ENCODE peak calls at places on chromosome 14, in ten cellular contexts. T, S, F, D, E, N, J, L, I and W are unnamed samples.

GRCh38 chr14:79638647-79639266 is 572.5 kb downstream of the DIO2 start:
- DNase-seq in T (no peak), S (no peak), F (no peak), D (no peak), E (no peak), N (no peak), J (no peak), L (no peak), I (no peak), W (no peak)

GRCh38 chr14:75559045-75559444 is 19.4 kb upstream of the FLVCR2 start:
- DNase-seq in T (no peak), S (no peak), F (no peak), D (no peak), E (no peak), N (no peak), J (no peak), L (no peak), I (no peak), W (no peak)

GRCh38 chr14:49879683-49880204 is 13.1 kb upstream of the ARF6 start:
- DNase-seq in T (peak), S (peak), F (no peak), D (peak), E (peak), N (peak), J (peak), L (peak), I (no peak), W (no peak)

GRCh38 chr14:101707285-101707842 is 54.1 kb upstream of the PPP2R5C start:
- DNase-seq in T (peak), S (peak), F (peak), D (peak), E (peak), N (peak), J (peak), L (no peak), I (peak), W (peak)

GRCh38 chr14:52446355-52446754 is 106.0 kb downstream of the TXNDC16 start:
- DNase-seq in T (no peak), S (no peak), F (no peak), D (no peak), E (no peak), N (no peak), J (no peak), L (peak), I (no peak), W (no peak)

GRCh38 chr14:72715215-72715909 is 178.5 kb downstream of the DPF3 start:
- DNase-seq in T (no peak), S (peak), F (peak), D (no peak), E (no peak), N (no peak), J (peak), L (no peak), I (no peak), W (no peak)

GRCh38 chr14:21071225-21072041 is 1.3 kb downstream of the ARHGEF40 start:
- DNase-seq in T (peak), S (peak), F (peak), D (peak), E (peak), N (peak), J (peak), L (peak), I (no peak), W (peak)

GRCh38 chr14:60242420-60242819 is 6.6 kb upstream of the PPM1A start:
- DNase-seq in T (no peak), S (no peak), F (no peak), D (no peak), E (no peak), N (no peak), J (no peak), L (no peak), I (no peak), W (no peak)

GRCh38 chr14:22535126-22535525 is 53.9 kb downstream of the DAD1 start:
- DNase-seq in T (no peak), S (no peak), F (no peak), D (no peak), E (no peak), N (no peak), J (no peak), L (no peak), I (no peak), W (no peak)

GRCh38 chr14:101426466-101426865 is 134.8 kb upstream of the DIO3 start:
- DNase-seq in T (no peak), S (no peak), F (no peak), D (no peak), E (no peak), N (no peak), J (no peak), L (no peak), I (no peak), W (no peak)

GRCh38 chr14:60164404-60164716 is 838 bp downstream of the DHRS7 start:
- DNase-seq in T (no peak), S (no peak), F (no peak), D (no peak), E (no peak), N (no peak), J (no peak), L (no peak), I (peak), W (no peak)

GRCh38 chr14:57464013-57464730 is 29.5 kb downstream of the CCDC198 start:
- DNase-seq in T (no peak), S (no peak), F (no peak), D (no peak), E (no peak), N (no peak), J (no peak), L (no peak), I (no peak), W (no peak)

DNA sequence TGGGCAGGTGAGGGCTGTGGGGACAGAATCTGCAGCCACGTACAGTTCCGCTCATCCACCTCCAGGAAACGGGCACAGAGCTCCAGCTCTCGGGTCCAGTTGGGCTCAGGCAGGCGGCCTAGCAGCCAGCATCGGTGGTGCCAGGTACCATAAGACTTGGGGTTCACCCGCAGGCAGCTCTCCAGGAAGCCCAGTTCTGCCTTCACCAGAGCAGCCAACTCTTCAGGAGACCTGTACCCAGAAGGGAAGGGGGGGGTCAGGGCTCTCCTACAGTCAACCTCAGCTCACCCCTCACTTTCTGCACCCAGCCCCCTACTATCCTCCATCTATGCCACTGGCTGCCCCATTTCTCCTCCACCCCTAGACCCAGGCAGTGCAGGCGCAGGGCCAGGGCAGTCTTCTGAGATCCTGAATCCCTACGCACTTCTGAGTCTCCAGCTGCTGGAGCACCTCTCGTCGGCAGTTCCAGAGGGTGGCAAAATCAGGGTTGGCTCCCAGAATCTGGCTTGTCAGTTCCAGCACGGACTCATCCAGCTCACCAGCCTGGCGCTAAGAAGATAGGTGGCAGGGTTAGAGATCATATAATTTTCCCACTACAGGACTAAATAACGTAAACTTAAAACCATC is 1.4 kb downstream of the RABGGTA start:
- DNase-seq in T (no peak), S (no peak), F (no peak), D (no peak), E (no peak), N (no peak), J (no peak), L (no peak), I (no peak), W (no peak)
- H3K4me3 ChIP-seq in T (no peak), S (no peak), F (no peak), D (no peak), E (peak), N (no peak), J (no peak), L (no peak), I (no peak), W (no peak)

GRCh38 chr14:90613446-90613845 is 202.8 kb downstream of the TTC7B start:
- DNase-seq in T (no peak), S (no peak), F (no peak), D (no peak), E (no peak), N (no peak), J (no peak), L (no peak), I (no peak), W (no peak)

GRCh38 chr14:90610641-90611040 is 205.6 kb downstream of the TTC7B start:
- DNase-seq in T (no peak), S (no peak), F (no peak), D (no peak), E (no peak), N (no peak), J (no peak), L (no peak), I (no peak), W (no peak)

GRCh38 chr14:90612801-90613200 is 203.4 kb downstream of the TTC7B start:
- DNase-seq in T (no peak), S (no peak), F (no peak), D (no peak), E (no peak), N (no peak), J (no peak), L (no peak), I (no peak), W (no peak)

GRCh38 chr14:90611501-90611900 is 204.7 kb downstream of the TTC7B start:
- DNase-seq in T (no peak), S (no peak), F (no peak), D (no peak), E (no peak), N (no peak), J (no peak), L (no peak), I (no peak), W (no peak)

DNA sequence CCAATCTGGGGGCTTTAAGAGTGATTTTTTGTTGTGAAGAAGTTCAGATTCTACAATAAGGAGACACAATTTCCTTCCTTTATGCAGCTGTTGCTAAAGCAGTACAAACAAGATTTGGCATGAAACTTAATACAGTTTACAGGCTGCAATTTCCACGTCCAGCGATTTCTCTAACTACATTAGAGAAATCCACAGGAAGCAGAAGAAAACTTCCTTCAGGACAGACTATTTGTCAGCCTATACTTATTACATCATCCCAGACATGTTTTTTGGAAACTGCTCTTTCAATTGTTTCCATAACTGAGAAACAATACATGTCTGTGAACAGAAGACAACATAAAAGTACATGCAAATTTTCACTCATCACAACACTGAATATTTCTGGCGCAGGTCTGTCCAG is 204.3 kb downstream of the TTC7B start:
- DNase-seq in T (no peak), S (no peak), F (no peak), D (no peak), E (no peak), N (no peak), J (no peak), L (no peak), I (no peak), W (no peak)
- H3K27ac ChIP-seq in T (no peak), S (no peak), F (peak), D (no peak), E (no peak), N (no peak), J (no peak), L (no peak), I (no peak), W (no peak)

DNA sequence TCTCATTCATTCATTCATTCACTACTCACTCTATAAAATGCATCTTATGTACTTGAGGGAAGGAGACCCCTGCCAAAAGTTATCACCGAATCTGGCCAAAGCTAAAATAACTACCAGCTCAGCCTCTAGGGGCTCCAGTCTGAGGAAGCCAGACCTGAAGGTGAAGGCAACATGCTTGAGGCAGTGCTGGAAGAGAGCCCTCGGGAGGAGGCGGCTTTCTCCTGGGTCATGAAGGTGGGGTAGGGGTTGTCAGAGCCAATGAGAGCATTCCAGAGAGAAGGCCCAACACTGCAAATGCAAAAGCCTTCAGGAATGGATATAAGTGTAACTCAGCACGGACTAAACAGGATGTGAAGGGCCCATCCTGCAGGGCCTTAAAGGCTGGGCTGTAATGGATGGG is 62.4 kb downstream of the GSC start:
- DNase-seq in T (no peak), S (no peak), F (no peak), D (no peak), E (peak), N (no peak), J (peak), L (no peak), I (no peak), W (no peak)
- TF ChIP-seq CTCF in T (no peak), S (no peak), F (no peak), D (peak), E (peak), N (no peak), J (peak), L (no peak), I (no peak), W (no peak)

DNA sequence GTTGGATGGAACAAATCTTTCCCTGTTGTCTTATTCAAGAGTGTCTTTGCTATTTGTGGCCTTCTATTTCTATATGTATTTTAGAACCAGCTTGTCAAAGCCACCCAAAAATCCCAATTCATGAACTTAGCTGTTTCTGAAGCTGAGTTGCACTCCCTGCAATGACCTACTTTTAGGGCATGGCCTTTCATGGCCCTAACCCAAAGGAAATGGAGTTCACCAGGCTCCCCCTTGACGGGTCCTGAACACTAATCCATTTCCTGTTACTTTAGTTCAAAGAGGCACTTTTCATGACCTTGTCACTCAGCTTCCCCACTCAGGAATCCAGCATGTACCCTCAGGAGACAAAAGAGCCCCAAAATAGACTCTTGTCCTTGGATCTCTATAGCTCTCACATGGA is 7.6 kb downstream of the TMED8 start:
- DNase-seq in T (no peak), S (no peak), F (no peak), D (no peak), E (no peak), N (no peak), J (no peak), L (no peak), I (no peak), W (no peak)
- H3K4me3 ChIP-seq in T (no peak), S (no peak), F (no peak), D (no peak), E (no peak), N (no peak), J (no peak), L (no peak), I (no peak), W (no peak)

DNA sequence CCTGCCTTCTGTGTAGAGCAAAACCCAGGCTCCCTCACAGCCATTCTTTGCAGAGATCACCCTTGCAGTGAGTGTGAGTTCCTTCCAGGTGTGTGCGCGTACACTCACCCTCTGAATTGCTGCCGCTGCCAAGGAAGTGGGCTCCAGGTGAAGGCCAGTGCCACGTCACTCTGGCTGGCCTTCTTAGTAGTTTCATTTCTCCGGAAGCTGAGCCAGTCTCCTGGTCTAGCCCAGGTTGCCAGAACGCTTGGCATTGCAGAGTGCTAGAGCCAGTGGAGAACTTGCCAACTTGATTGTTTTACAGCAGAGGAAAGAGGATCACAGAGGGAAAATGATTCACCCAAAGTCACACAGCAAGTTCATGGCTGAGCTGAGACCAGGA is 11.0 kb downstream of the CBLN3 start:
- DNase-seq in T (peak), S (no peak), F (no peak), D (no peak), E (no peak), N (peak), J (no peak), L (peak), I (no peak), W (no peak)
- H3K27ac ChIP-seq in T (peak), S (no peak), F (no peak), D (no peak), E (no peak), N (peak), J (no peak), L (peak), I (no peak), W (no peak)

GRCh38 chr14:53473480-53473879 is 320.4 kb upstream of the DDHD1 start:
- DNase-seq in T (no peak), S (no peak), F (no peak), D (no peak), E (no peak), N (no peak), J (peak), L (no peak), I (no peak), W (no peak)

GRCh38 chr14:53472306-53472705 is 319.2 kb upstream of the DDHD1 start:
- DNase-seq in T (no peak), S (no peak), F (no peak), D (no peak), E (no peak), N (no peak), J (no peak), L (no peak), I (no peak), W (no peak)

DNA sequence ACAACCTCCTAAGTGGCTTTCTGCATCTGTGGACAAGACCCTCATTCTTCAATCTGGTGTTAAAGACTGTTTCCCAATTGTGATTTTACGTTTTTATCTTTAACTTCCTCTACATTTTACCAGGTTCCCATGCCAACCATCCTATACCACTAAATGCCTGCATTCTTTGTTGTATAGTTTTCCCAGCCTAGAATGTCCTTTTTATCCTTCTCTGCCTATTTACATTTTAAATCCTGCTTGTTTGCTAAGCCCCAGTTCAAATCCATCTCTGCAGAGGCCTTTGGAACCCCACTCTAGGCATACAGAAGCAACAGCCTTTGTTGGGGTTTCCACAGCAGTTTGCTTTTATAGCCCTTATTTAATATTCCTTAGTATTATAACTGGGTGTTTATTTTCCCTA is 325.1 kb upstream of the DDHD1 start:
- DNase-seq in T (no peak), S (no peak), F (no peak), D (no peak), E (no peak), N (no peak), J (no peak), L (no peak), I (no peak), W (no peak)
- TF ChIP-seq CTCF in T (no peak), S (no peak), F (no peak), D (no peak), E (no peak), N (no peak), J (no peak), L (no peak), I (no peak), W (no peak)